ENCODE peak calls at places on chromosomes 12 and 14, in seven cellular contexts. L is right cardiac atrium, U is heart left ventricle, C is A549, Q is IMR-90, H is neuronal stem cell, O is tibial nerve. T is an unnamed sample.

GRCh38 chr12:79262938-79263337 is 398.4 kb downstream of the SYT1 start:
- DNase-seq in C (no peak), U (no peak), O (no peak), Q (peak; percentile 38), L (no peak), H (peak; percentile 12), T (no peak)

GRCh38 chr12:11862794-11863193 is 207.9 kb upstream of the BCL2L14 start:
- DNase-seq in L (no peak), U (no peak), Q (peak; percentile 71), C (no peak), H (no peak), O (no peak), T (no peak)

GRCh38 chr12:48982397-48983080 is 4.4 kb downstream of the WNT1 start:
- DNase-seq in C (no peak), L (no peak), H (no peak), O (no peak), U (no peak), Q (no peak), T (no peak)

GRCh38 chr12:111311011-111311410 is 57.9 kb downstream of the PHETA1 start:
- DNase-seq in C (no peak), L (no peak), U (no peak), H (no peak), O (no peak), Q (no peak), T (no peak)

GRCh38 chr12:54431911-54432814 is 13.1 kb upstream of the ITGA5 start:
- DNase-seq in Q (peak; percentile 80), H (no peak), O (peak; percentile 27), C (peak; percentile 70), L (peak; percentile 88), U (peak; percentile 85), T (no peak)

GRCh38 chr12:80364056-80364455 is 80.0 kb upstream of the PTPRQ start:
- DNase-seq in U (no peak), C (no peak), Q (peak; percentile 10), O (no peak), H (no peak), L (no peak), T (no peak)

GRCh38 chr14:64040044-64040443 is 187.2 kb downstream of the SYNE2 start:
- DNase-seq in U (no peak), H (no peak), C (peak; percentile 13), L (no peak), O (no peak), Q (peak; percentile 44), T (no peak)

GRCh38 chr12:80504389-80505153 is 60.5 kb downstream of the PTPRQ start:
- DNase-seq in H (no peak), Q (peak; percentile 17), U (no peak), O (no peak), C (no peak), L (no peak), T (no peak)

GRCh38 chr12:113190761-113191160 is 5.2 kb downstream of the RITA1 start:
- DNase-seq in O (no peak), L (no peak), H (no peak), U (no peak), C (peak; percentile 86), Q (peak; percentile 45), T (no peak)

GRCh38 chr12:115273446-115273845 is 589.5 kb upstream of the TBX3 start:
- DNase-seq in L (no peak), O (no peak), C (no peak), H (no peak), Q (no peak), U (no peak), T (no peak)

GRCh38 chr14:93747102-93747501 is 41.2 kb downstream of the PRIMA1 start:
- DNase-seq in O (no peak), C (no peak), Q (no peak), H (no peak), L (peak; percentile 70), U (no peak), T (no peak)

GRCh38 chr12:38158428-38159091 is 158.0 kb upstream of the ALG10B start:
- DNase-seq in L (peak; percentile 44), C (no peak), U (no peak), Q (no peak), O (no peak), H (no peak), T (peak; percentile 47)

GRCh38 chr14:45251912-45252311 is 1.1 kb downstream of the MIS18BP1 start:
- DNase-seq in O (no peak), Q (peak; percentile 2), L (no peak), C (peak; percentile 27), U (no peak), H (no peak), T (no peak)

GRCh38 chr12:21476949-21477348 is 24.5 kb downstream of the RECQL start:
- DNase-seq in H (no peak), O (no peak), L (no peak), Q (peak; percentile 84), U (no peak), C (no peak), T (no peak)

GRCh38 chr12:96401061-96401871 is 1.0 kb upstream of the CDK17 start:
- DNase-seq in H (no peak), Q (peak; percentile 89), L (no peak), U (no peak), O (no peak), C (peak; percentile 83), T (no peak)

GRCh38 chr12:96398422-96399080 is 1.7 kb downstream of the CDK17 start:
- DNase-seq in H (no peak), L (no peak), Q (peak; percentile 39), U (no peak), O (no peak), C (no peak), T (no peak)

GRCh38 chr12:96399081-96399918 is 939 bp downstream of the CDK17 start:
- DNase-seq in U (peak; percentile 83), H (peak; percentile 68), C (peak; percentile 62), O (peak; percentile 44), L (peak; percentile 90), Q (peak; percentile 72), T (peak; percentile 93)

GRCh38 chr12:96400631-96401060 is 407 bp upstream of the CDK17 start:
- DNase-seq in H (no peak), U (no peak), C (peak; percentile 48), L (no peak), Q (peak; percentile 39), O (no peak), T (no peak)

DNA sequence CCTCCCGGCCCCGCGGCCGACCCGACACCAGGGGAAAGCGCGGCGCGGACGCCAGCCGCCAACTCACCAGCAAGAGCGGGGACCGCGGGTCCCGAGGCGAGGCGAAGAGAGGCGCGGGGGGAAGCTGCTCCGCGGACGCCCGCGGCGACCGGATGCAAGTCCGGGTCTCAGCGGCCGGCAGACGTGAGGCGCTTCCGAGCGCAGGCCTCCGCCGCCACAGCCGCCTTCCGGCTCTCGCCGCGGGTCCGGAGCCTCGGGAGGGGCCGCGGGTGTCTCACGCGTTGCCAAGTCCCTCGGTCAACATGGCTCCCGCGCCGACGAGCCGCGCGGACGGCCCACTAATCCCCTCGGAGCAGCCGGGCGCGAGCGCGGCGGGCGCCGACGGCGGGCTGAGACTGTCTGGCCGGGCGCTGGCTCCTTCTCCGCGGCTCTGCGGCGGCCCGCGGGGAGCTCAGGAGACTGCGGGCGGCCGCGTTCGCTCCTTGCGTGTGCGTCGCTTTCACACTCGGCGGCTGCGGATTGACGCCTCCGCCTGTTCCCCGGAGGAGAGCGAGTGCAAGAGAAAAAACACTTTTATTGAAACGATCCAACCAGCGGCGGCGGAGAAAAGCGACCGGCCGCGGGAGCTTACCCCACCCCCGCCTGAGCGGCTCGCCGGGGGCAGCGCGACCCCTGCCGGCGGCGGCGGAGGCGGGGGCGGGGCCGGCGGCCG is at the start of gene CDK17:
- DNase-seq in O (peak; percentile 66), H (peak; percentile 77), L (peak; percentile 92), Q (peak; percentile 83), C (peak; percentile 86), U (peak; percentile 90), T (peak; percentile 96)
- H3K4me1 ChIP-seq in O (peaks cover 14% of the 10 kb centered on the region), H (peaks cover 5% of the 10 kb centered on the region), L (no peaks in the 10 kb centered on the region), Q (peaks cover 2% of the 10 kb centered on the region), C (peaks cover 34% of the 10 kb centered on the region), U (peaks cover 5% of the 10 kb centered on the region), T (peaks cover 18% of the 10 kb centered on the region)

DNA sequence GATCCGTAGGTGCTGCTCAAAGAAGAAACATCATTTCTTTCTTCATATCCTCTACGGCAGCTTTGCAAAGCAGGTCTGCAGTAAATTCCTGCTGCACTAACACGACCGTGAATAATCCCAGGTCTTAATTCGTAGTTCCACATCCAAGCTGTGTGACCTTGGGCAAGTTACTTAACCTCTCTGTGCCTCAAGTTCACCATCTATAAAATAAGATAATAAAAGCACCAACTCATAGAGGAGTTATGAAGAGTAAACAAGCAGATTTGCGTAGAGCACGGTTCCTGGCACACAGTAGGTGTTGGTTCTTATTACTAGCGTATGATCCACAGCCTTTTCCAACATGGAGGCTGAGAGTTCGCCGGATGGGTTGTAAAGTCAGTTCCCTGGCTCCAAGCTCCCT is 3.6 kb downstream of the NCOR2 start:
- DNase-seq in H (no peak), C (no peak), Q (no peak), U (no peak), L (no peak), O (no peak), T (no peak)
- H3K4me1 ChIP-seq in H (peaks cover 23% of the 10 kb centered on the region), C (peaks cover 29% of the 10 kb centered on the region), Q (peaks cover 17% of the 10 kb centered on the region), U (peaks cover 25% of the 10 kb centered on the region), L (peaks cover 4% of the 10 kb centered on the region), O (peaks cover 55% of the 10 kb centered on the region), T (peaks cover 66% of the 10 kb centered on the region)

GRCh38 chr12:121133838-121134237 is 1.2 kb downstream of the P2RX7 start:
- DNase-seq in C (no peak), Q (no peak), H (no peak), O (no peak), U (no peak), L (no peak), T (no peak)
- H3K4me1 ChIP-seq in C (no peaks in the 10 kb centered on the region), Q (peaks cover 4% of the 10 kb centered on the region), H (peaks cover 7% of the 10 kb centered on the region), O (peaks cover 22% of the 10 kb centered on the region), U (peaks cover 10% of the 10 kb centered on the region), L (no peaks in the 10 kb centered on the region), T (peaks cover 34% of the 10 kb centered on the region)

GRCh38 chr14:104692939-104693315 is 3.5 kb downstream of the INF2 start:
- DNase-seq in H (no peak), O (no peak), C (no peak), U (no peak), Q (no peak), L (peak; percentile 47), T (peak; percentile 59)

GRCh38 chr14:104690861-104691455 is 1.5 kb downstream of the INF2 start:
- DNase-seq in Q (no peak), O (no peak), L (peak; percentile 49), H (no peak), C (no peak), U (no peak), T (no peak)

GRCh38 chr14:104693482-104694431 is 4.3 kb downstream of the INF2 start:
- DNase-seq in L (peak; percentile 63), Q (no peak), U (peak; percentile 31), C (no peak), H (no peak), O (no peak), T (peak; percentile 80)

GRCh38 chr14:104691546-104692260 is 2.3 kb downstream of the INF2 start:
- DNase-seq in L (peak; percentile 46), U (peak; percentile 19), Q (no peak), C (no peak), H (no peak), O (no peak), T (peak; percentile 66)

DNA sequence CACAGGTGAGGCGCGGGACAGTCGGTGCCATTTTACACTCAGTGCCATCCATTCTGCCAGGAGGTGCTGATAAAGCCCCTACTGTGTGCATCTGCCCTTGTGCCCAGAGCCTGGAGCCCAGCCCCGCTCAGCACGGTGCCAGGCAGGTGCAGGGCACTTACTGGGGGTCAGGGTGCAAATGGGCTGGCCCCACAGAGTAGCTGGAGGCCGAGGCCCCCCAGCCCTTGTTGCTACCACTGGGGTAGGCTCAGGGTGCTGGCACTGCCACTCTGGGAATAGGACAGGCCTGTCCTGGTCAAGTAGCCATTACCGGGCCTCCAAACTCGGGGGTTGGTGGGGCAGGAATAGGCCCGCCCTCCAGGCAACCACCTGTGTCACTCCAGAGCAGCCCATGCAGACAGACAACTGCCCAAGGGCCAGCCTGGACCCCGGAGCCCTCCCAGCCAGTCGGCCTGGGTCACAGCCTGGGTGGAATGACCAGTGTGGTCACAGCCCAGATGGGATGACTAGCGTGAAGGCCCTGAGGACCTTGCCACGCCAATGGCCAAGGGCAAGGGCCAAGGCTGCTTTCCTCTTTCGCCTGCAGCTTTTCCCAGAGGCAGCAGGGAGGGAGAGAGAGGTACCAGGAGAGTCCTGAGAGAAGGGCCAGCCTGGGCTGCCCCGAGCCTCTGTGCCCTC is 3.0 kb downstream of the INF2 start:
- DNase-seq in O (no peak), C (no peak), Q (no peak), U (peak; percentile 30), H (no peak), L (peak; percentile 53), T (no peak)
- H3K4me1 ChIP-seq in O (peaks cover 91% of the 10 kb centered on the region), C (peaks cover 80% of the 10 kb centered on the region), Q (peaks cover 48% of the 10 kb centered on the region), U (peaks cover 70% of the 10 kb centered on the region), H (peaks cover 47% of the 10 kb centered on the region), L (peaks cover 23% of the 10 kb centered on the region), T (peaks cover 80% of the 10 kb centered on the region)